ENCODE peak calls at places on chromosomes 1 and 21, in five cellular contexts. Z is stimulated activated CD8-positive, alpha-beta memory T cell treated with anti-CD3 and anti-CD28 coated beads, Interleukin-2, amount 100 ng/mL, for 48 hours; B is A172; P is ELF-1; I is HCEC 1CT. J is an unnamed sample.

GRCh38 chr21:32712043-32712442 is 15.8 kb downstream of the SYNJ1 start:
- DNase-seq in Z (no peak), B (no peak), P (no peak), I (no peak), J (peak)

GRCh38 chr21:43605320-43606244 is 53.7 kb downstream of the HSF2BP start:
- DNase-seq in Z (no peak), B (no peak), P (no peak), I (no peak), J (no peak)

GRCh38 chr1:4754816-4755215 is 100.4 kb downstream of the AJAP1 start:
- DNase-seq in Z (no peak), B (no peak), P (no peak), I (no peak), J (no peak)

GRCh38 chr1:206633708-206634121 is 1.6 kb upstream of the DYRK3 start:
- DNase-seq in Z (no peak), B (peak), P (peak), I (peak), J (no peak)

GRCh38 chr1:158112994-158113758 is 67.5 kb upstream of the CD1D start:
- DNase-seq in Z (peak), B (no peak), P (peak), I (no peak), J (no peak)

GRCh38 chr1:162297208-162297607 is 79.4 kb downstream of the SPATA46 start:
- DNase-seq in Z (no peak), B (no peak), P (no peak), I (no peak), J (no peak)

GRCh38 chr1:41241748-41242644 is at the start of gene SCMH1:
- DNase-seq in Z (peak), B (peak), P (peak), I (peak), J (peak)

GRCh38 chr1:110426854-110427253 is 19.4 kb upstream of the LAMTOR5 start:
- DNase-seq in Z (no peak), B (no peak), P (no peak), I (no peak), J (no peak)

GRCh38 chr1:151327223-151327902 is at the start of gene PI4KB:
- DNase-seq in Z (peak), B (peak), P (peak), I (peak), J (peak)

GRCh38 chr1:4071675-4072074 is 171.6 kb upstream of the C1orf174 start:
- DNase-seq in Z (no peak), B (no peak), P (no peak), I (no peak), J (no peak)

GRCh38 chr1:16178596-16179497 is 23.0 kb upstream of the EPHA2 start:
- DNase-seq in Z (no peak), B (no peak), P (peak), I (peak), J (no peak)

GRCh38 chr1:204760350-204761134 is 75.0 kb upstream of the LRRN2 start:
- DNase-seq in Z (no peak), B (no peak), P (no peak), I (no peak), J (no peak)

GRCh38 chr1:201085902-201086735 is 26.1 kb downstream of the CACNA1S start:
- DNase-seq in Z (peak), B (peak), P (peak), I (peak), J (peak)

GRCh38 chr1:170678196-170678595 is 14.3 kb downstream of the PRRX1 start:
- DNase-seq in Z (no peak), B (no peak), P (no peak), I (peak), J (no peak)

GRCh38 chr1:162916407-162916806 is 55.4 kb upstream of the CCDC190 start:
- DNase-seq in Z (no peak), B (peak), P (no peak), I (peak), J (no peak)

GRCh38 chr21:46368533-46369285 is 44.8 kb downstream of the PCNT start:
- DNase-seq in Z (peak), B (no peak), P (no peak), I (no peak), J (peak)

GRCh38 chr1:103788377-103788776 is 38.7 kb downstream of the AMY1C start:
- DNase-seq in Z (no peak), B (peak), P (no peak), I (no peak), J (no peak)

GRCh38 chr1:115624859-115625258 is 16.9 kb upstream of the VANGL1 start:
- DNase-seq in Z (no peak), B (no peak), P (no peak), I (no peak), J (no peak)

GRCh38 chr1:229848762-229849677 is 218.0 kb upstream of the GALNT2 start:
- DNase-seq in Z (no peak), B (peak), P (peak), I (peak), J (no peak)

GRCh38 chr1:31587720-31588423 is 11.6 kb downstream of the TINAGL1 start:
- DNase-seq in Z (peak), B (peak), P (peak), I (no peak), J (peak)

GRCh38 chr1:86061660-86062059 is 94.9 kb downstream of the COL24A1 start:
- DNase-seq in Z (no peak), B (no peak), P (no peak), I (no peak), J (no peak)

GRCh38 chr1:67629370-67630075 is 55.5 kb upstream of the GADD45A start:
- DNase-seq in Z (no peak), B (peak), P (no peak), I (no peak), J (no peak)

GRCh38 chr1:19163261-19163660 is 46.8 kb downstream of the UBR4 start:
- DNase-seq in Z (no peak), B (peak), P (no peak), I (peak), J (no peak)

GRCh38 chr1:153598309-153599172 is 14.4 kb downstream of the S100A16 start:
- DNase-seq in Z (no peak), B (peak), P (peak), I (peak), J (peak)

GRCh38 chr1:214264196-214264595 is 16.8 kb upstream of the SMYD2 start:
- DNase-seq in Z (no peak), B (no peak), P (no peak), I (no peak), J (no peak)

GRCh38 chr1:223504741-223505140 is 111.5 kb downstream of the CCDC185 start:
- DNase-seq in Z (no peak), B (peak), P (no peak), I (peak), J (no peak)

GRCh38 chr21:32753818-32754610 is 17.5 kb downstream of the PAXBP1 start:
- DNase-seq in Z (no peak), B (no peak), P (no peak), I (no peak), J (no peak)

GRCh38 chr21:35198004-35198403 is 148.9 kb upstream of the RUNX1 start:
- DNase-seq in Z (no peak), B (peak), P (no peak), I (peak), J (no peak)

GRCh38 chr1:59892836-59893811 is 33.4 kb downstream of the CYP2J2 start:
- DNase-seq in Z (no peak), B (no peak), P (no peak), I (no peak), J (no peak)

GRCh38 chr1:162670928-162671663 is 38.8 kb downstream of the DDR2 start:
- DNase-seq in Z (no peak), B (peak), P (no peak), I (peak), J (no peak)

GRCh38 chr1:228935198-228935663 is 200.0 kb downstream of the RHOU start:
- DNase-seq in Z (no peak), B (no peak), P (no peak), I (no peak), J (no peak)

GRCh38 chr1:175679931-175680652 is 63.3 kb downstream of the TNR start:
- DNase-seq in Z (no peak), B (no peak), P (no peak), I (no peak), J (no peak)

GRCh38 chr1:10727703-10728348 is 68.6 kb downstream of the CASZ1 start:
- DNase-seq in Z (no peak), B (no peak), P (no peak), I (no peak), J (no peak)

GRCh38 chr21:39392981-39393380 is 44.1 kb upstream of the HMGN1 start:
- DNase-seq in Z (no peak), B (no peak), P (no peak), I (no peak), J (no peak)

GRCh38 chr1:206411321-206411720 is 59.0 kb upstream of the IKBKE start:
- DNase-seq in Z (no peak), B (no peak), P (no peak), I (no peak), J (no peak)

GRCh38 chr1:34639701-34640100 is 115.1 kb upstream of the GJB5 start:
- DNase-seq in Z (no peak), B (peak), P (peak), I (no peak), J (no peak)

GRCh38 chr1:178503849-178504248 is 7.1 kb upstream of the CLEC20A start:
- DNase-seq in Z (no peak), B (no peak), P (no peak), I (no peak), J (no peak)

GRCh38 chr1:152013664-152014237 is 20.1 kb upstream of the S100A10 start:
- DNase-seq in Z (no peak), B (peak), P (peak), I (peak), J (no peak)

GRCh38 chr21:39004776-39005605 is 178.3 kb downstream of the PSMG1 start:
- DNase-seq in Z (no peak), B (no peak), P (no peak), I (no peak), J (no peak)